ENCODE peak calls at places on chromosome 19, in four cellular contexts. H is pancreas; B is left ventricle myocardium inferior; G is effector memory CD4-positive, alpha-beta T cell. W is an unnamed sample. For H3K4me1, the result is how much of the 10 kb centered on the place peaks cover.

GRCh38 chr19:4676955-4677731 is 7.0 kb upstream of the MYDGF start:
- DNase-seq in H (no peak), B (no peak), G (no peak), W (no peak)

GRCh38 chr19:17448190-17448967 is at the start of gene TMEM221:
- DNase-seq in H (peak), B (peak), G (peak), W (no peak)

GRCh38 chr19:31470229-31470939 is 121.1 kb upstream of the TSHZ3 start:
- DNase-seq in H (no peak), B (no peak), G (no peak), W (no peak)

GRCh38 chr19:17183271-17183757 is 31.8 kb upstream of the USE1 start:
- DNase-seq in H (no peak), B (no peak), G (no peak), W (no peak)

GRCh38 chr19:40640744-40641143 is 39.6 kb downstream of the LTBP4 start:
- DNase-seq in H (no peak), B (peak), G (no peak), W (no peak)

GRCh38 chr19:44573183-44573582 is 40.2 kb upstream of the IGSF23 start:
- DNase-seq in H (no peak), B (no peak), G (no peak), W (no peak)

GRCh38 chr19:6677924-6678689 is 8.1 kb upstream of the TNFSF14 start:
- DNase-seq in H (no peak), B (no peak), G (peak), W (peak)

GRCh38 chr19:10086032-10086903 is at the start of gene SHFL:
- DNase-seq in H (peak), B (peak), G (peak), W (peak)

GRCh38 chr19:16435238-16435911 is 36.4 kb downstream of the EPS15L1 start:
- DNase-seq in H (no peak), B (peak), G (no peak), W (no peak)

GRCh38 chr19:35755550-35756371 is 1.1 kb downstream of the HSPB6 start:
- DNase-seq in H (no peak), B (peak), G (peak), W (no peak)

GRCh38 chr19:4707956-4708650 is 15.5 kb downstream of the DPP9 start:
- DNase-seq in H (no peak), B (peak), G (no peak), W (no peak)

GRCh38 chr19:12237143-12237839 is 57.4 kb downstream of the ZNF44 start:
- DNase-seq in H (no peak), B (no peak), G (no peak), W (no peak)

GRCh38 chr19:14061751-14062557 is at the start of gene PALM3:
- DNase-seq in H (peak), B (no peak), G (no peak), W (peak)
- H3K4me3 ChIP-seq in H (peak), B (no peak), G (no peak), W (no peak)

GRCh38 chr19:34274284-34274826 is 20.0 kb downstream of the GARRE1 start:
- DNase-seq in H (no peak), B (no peak), G (no peak), W (no peak)
- H3K4me1 ChIP-seq in H (under half), B (half or more), G (under half), W (under half)

DNA sequence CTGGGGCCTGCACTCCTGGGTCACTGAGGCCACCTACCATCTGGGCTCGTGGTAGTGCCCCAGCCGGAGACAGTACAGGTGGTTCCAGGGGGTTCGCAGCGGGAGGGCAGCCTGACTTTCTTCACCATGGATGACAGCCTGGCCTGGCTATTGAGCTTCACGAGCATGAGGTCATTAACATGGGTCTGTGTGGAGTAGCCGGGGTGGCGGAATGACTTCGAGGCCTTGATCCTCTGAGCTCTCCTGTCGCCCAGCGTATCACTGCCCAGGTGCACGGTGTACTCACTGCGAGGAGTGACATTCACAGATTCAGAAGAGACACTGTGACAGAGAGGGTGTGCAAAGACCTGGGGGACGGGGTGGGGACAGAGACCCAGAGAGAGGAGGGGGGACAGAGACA is 3.5 kb downstream of the KLK7 start:
- DNase-seq in H (no peak), B (no peak), G (no peak), W (no peak)
- H3K4me3 ChIP-seq in H (no peak), B (no peak), G (no peak), W (no peak)

GRCh38 chr19:49415810-49416200 is 7.4 kb downstream of the PTH2 start:
- DNase-seq in H (no peak), B (no peak), G (no peak), W (no peak)

GRCh38 chr19:49419173-49419572 is 4.1 kb downstream of the PTH2 start:
- DNase-seq in H (no peak), B (no peak), G (no peak), W (no peak)

GRCh38 chr19:49414256-49414655 is 9.0 kb downstream of the PTH2 start:
- DNase-seq in H (no peak), B (no peak), G (no peak), W (no peak)

GRCh38 chr19:49415102-49415809 is 8.0 kb downstream of the PTH2 start:
- DNase-seq in H (no peak), B (no peak), G (no peak), W (no peak)

GRCh38 chr19:49417090-49417489 is 6.2 kb downstream of the PTH2 start:
- DNase-seq in H (no peak), B (no peak), G (no peak), W (no peak)
- H3K4me1 ChIP-seq in H (under half), B (under half), G (under half), W (under half)

GRCh38 chr19:55279773-55280643 is at the start of gene HSPBP1:
- DNase-seq in H (peak), B (peak), G (peak), W (peak)
- H3K4me3 ChIP-seq in H (peak), B (peak), G (peak), W (peak)

GRCh38 chr19:1857648-1858326 is 5.6 kb downstream of the KLF16 start:
- DNase-seq in H (no peak), B (no peak), G (no peak), W (no peak)
- H3K4me1 ChIP-seq in H (under half), B (half or more), G (half or more), W (under half)

GRCh38 chr19:789473-790052 is 7.7 kb upstream of the PTBP1 start:
- DNase-seq in H (no peak), B (no peak), G (no peak), W (no peak)

GRCh38 chr19:792361-792885 is 4.8 kb upstream of the PTBP1 start:
- DNase-seq in H (no peak), B (no peak), G (no peak), W (no peak)

GRCh38 chr19:793775-794174 is 3.5 kb upstream of the PTBP1 start:
- DNase-seq in H (no peak), B (no peak), G (no peak), W (no peak)

GRCh38 chr19:790971-791604 is 6.2 kb upstream of the PTBP1 start:
- DNase-seq in H (no peak), B (no peak), G (no peak), W (no peak)

DNA sequence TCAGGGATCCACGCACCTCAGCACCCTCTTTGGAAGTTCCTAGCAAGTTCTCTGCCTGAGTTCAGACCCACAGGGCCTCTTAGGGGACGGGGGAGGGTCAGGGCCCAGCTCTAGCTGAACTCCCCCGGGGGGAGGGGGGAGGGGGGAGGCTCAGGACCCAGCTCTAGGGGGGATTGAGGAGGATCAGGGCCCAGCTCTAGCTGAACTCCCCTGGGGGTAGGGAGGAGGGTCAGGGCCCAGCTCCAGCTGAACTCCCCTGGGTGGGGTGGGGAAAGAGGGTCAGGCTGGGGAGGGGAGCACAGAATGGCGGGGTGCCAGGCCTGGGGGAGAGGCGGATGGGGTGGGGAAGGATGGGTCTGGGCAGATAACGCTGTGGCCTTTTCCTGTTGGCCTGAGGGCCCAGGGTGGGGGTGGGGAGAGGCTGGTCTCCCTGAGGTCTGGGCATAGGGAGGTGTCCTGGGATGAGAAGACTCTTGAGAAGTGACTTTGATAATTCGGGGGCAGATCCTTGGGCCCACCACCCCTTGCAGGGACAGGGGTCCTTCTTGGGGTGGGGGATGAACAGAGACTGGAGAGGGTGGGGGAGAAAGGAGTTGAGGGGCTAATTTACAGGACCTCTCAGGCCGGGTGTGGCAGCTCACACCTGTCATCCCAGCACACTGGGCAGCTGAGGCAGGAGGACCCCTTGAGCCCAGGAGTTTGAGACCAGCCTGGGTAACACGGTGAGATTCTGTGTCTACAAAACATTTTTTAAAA is 5.5 kb upstream of the PTBP1 start:
- DNase-seq in H (no peak), B (no peak), G (no peak), W (no peak)
- H3K4me3 ChIP-seq in H (no peak), B (no peak), G (no peak), W (no peak)

W was measured in lung.